ENCODE peak calls at places on chromosomes 16 and 17, in five cellular contexts. One of them, this sample, is unnamed.

GRCh38 chr16:48164907-48165715 is 9.3 kb upstream of the ABCC12 start:
- DNase-seq in neuronal stem cell: peak; percentile 77
- DNase-seq in PC-9: peak; percentile 80
- DNase-seq in endodermal cell: peak; percentile 94
- DNase-seq in thoracic aorta: peak; percentile 24
- DNase-seq in this sample: peak; percentile 50

GRCh38 chr16:81889896-81890634 is 111.0 kb downstream of the PLCG2 start:
- DNase-seq in neuronal stem cell: peak; percentile 65
- DNase-seq in PC-9: peak; percentile 59
- DNase-seq in endodermal cell: peak; percentile 92
- DNase-seq in thoracic aorta: no peak
- DNase-seq in this sample: peak; percentile 71

GRCh38 chr17:50632637-50633036 is 2.0 kb upstream of the ABCC3 start:
- DNase-seq in neuronal stem cell: no peak
- DNase-seq in PC-9: no peak
- DNase-seq in endodermal cell: no peak
- DNase-seq in thoracic aorta: no peak
- DNase-seq in this sample: no peak

GRCh38 chr16:57245472-57246113 is 534 bp downstream of the ARL2BP start:
- DNase-seq in neuronal stem cell: no peak
- DNase-seq in PC-9: no peak
- DNase-seq in endodermal cell: no peak
- DNase-seq in thoracic aorta: no peak
- DNase-seq in this sample: no peak

GRCh38 chr17:47818002-47818695 is 3.4 kb downstream of the OSBPL7 start:
- DNase-seq in neuronal stem cell: no peak
- DNase-seq in PC-9: no peak
- DNase-seq in endodermal cell: no peak
- DNase-seq in thoracic aorta: no peak
- DNase-seq in this sample: no peak

GRCh38 chr16:46885960-46886763 is 2.0 kb downstream of the GPT2 start:
- DNase-seq in neuronal stem cell: peak; percentile 29
- DNase-seq in PC-9: no peak
- DNase-seq in endodermal cell: peak; percentile 76
- DNase-seq in thoracic aorta: no peak
- DNase-seq in this sample: no peak

GRCh38 chr17:75759457-75759856 is 5.5 kb downstream of the GALK1 start:
- DNase-seq in neuronal stem cell: no peak
- DNase-seq in PC-9: no peak
- DNase-seq in endodermal cell: no peak
- DNase-seq in thoracic aorta: no peak
- DNase-seq in this sample: no peak

GRCh38 chr17:79607941-79608728 is 2.7 kb downstream of the RBFOX3 start:
- DNase-seq in neuronal stem cell: peak; percentile 64
- DNase-seq in PC-9: no peak
- DNase-seq in endodermal cell: peak; percentile 96
- DNase-seq in thoracic aorta: no peak
- DNase-seq in this sample: peak; percentile 47

GRCh38 chr17:75681289-75681688 is 14.2 kb downstream of the SAP30BP start:
- DNase-seq in neuronal stem cell: no peak
- DNase-seq in PC-9: no peak
- DNase-seq in endodermal cell: no peak
- DNase-seq in thoracic aorta: no peak
- DNase-seq in this sample: no peak

DNA sequence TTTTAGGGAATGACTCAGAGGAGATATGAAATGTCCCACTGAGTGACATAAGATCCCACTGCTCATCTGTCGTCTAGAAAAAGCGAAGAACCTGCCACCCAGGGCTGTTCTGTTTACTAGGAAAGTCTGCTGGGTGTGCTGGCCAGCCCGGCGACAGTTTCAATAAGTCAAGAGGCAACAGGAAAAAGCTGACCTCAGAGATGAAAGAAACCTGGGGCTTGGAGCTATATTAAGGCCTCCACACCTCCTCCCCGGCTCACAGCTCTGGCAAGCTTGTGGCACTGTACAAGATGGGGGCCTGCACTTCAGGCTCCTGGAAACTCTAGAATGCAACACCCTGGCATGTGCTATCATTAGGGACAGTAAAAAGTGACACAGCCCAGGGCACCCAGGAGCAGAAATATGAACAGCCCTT is 10.6 kb downstream of the ZFHX3 start:
- DNase-seq in neuronal stem cell: no peak
- DNase-seq in PC-9: peak; percentile 20
- DNase-seq in endodermal cell: peak; percentile 54
- DNase-seq in thoracic aorta: no peak
- DNase-seq in this sample: no peak
- H3K4me1 ChIP-seq in neuronal stem cell: peaks cover 59% of the 10 kb centered on the region
- H3K4me1 ChIP-seq in PC-9: peaks cover 50% of the 10 kb centered on the region
- H3K4me1 ChIP-seq in endodermal cell: peaks cover 12% of the 10 kb centered on the region
- H3K4me1 ChIP-seq in thoracic aorta: peaks cover 72% of the 10 kb centered on the region
- H3K4me1 ChIP-seq in this sample: peaks cover 17% of the 10 kb centered on the region

DNA sequence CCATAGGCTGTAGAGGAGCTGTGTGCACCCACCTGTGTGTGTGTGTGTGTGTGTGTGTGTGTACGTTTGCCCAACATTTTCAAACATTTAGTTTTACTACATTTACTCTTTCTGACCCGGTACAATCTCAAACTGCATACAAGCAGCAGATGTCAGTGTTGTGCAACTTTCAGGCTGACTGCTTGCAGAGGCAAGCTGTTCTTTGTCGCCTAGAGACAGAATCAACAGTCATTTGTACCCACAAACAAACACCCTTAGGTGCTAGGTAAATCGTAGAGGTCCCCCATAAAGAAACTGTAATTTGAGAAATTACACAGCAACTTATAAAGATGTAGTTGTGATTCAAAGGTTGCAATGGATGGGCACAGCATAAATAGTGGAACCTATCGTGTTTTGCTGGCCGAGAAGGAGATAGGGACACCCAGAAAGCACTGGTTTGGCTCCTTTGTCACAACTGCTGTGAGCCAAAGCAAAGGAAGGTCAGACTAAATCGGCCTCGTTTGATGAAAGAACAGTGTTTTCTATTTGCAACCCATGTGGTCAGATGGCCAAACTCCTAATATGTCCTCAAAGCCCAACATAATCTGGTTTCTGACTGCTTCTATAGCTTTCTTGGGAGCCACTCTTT is 478.4 kb downstream of the TOX3 start:
- DNase-seq in neuronal stem cell: peak; percentile 45
- DNase-seq in PC-9: no peak
- DNase-seq in endodermal cell: peak; percentile 74
- DNase-seq in thoracic aorta: no peak
- DNase-seq in this sample: peak; percentile 42
- H3K4me1 ChIP-seq in neuronal stem cell: no peaks in the 10 kb centered on the region
- H3K4me1 ChIP-seq in PC-9: no peaks in the 10 kb centered on the region
- H3K4me1 ChIP-seq in endodermal cell: peaks cover 9% of the 10 kb centered on the region
- H3K4me1 ChIP-seq in thoracic aorta: no peaks in the 10 kb centered on the region
- H3K4me1 ChIP-seq in this sample: no peaks in the 10 kb centered on the region

GRCh38 chr16:89359296-89360147 is 130.8 kb downstream of the ANKRD11 start:
- DNase-seq in neuronal stem cell: no peak
- DNase-seq in PC-9: no peak
- DNase-seq in endodermal cell: no peak
- DNase-seq in thoracic aorta: no peak
- DNase-seq in this sample: no peak
- H3K4me1 ChIP-seq in neuronal stem cell: peaks cover 12% of the 10 kb centered on the region
- H3K4me1 ChIP-seq in PC-9: peaks cover 18% of the 10 kb centered on the region
- H3K4me1 ChIP-seq in endodermal cell: peaks cover 42% of the 10 kb centered on the region
- H3K4me1 ChIP-seq in thoracic aorta: peaks cover 27% of the 10 kb centered on the region
- H3K4me1 ChIP-seq in this sample: peaks cover 15% of the 10 kb centered on the region

DNA sequence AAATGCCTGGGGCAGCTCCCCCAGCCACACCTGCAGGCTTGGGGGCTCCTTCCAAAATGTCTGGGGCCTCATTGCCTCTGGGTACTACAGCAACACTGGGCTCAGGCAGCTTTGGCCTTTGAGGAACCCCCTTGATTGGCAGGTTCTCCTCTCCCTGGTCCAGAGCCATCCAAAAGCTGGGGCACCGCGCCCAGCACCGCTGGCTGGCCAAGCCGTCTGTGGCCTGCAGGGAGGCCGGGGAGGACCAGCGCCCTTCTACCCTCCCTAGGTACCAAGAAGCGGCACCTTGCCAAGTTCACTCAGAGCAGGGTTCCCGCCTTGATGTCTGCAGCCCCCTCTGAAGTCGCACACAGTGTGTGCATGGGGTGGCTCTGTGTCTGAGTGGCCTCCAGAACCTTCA is 30.1 kb downstream of the TIMM22 start:
- DNase-seq in neuronal stem cell: no peak
- DNase-seq in PC-9: no peak
- DNase-seq in endodermal cell: no peak
- DNase-seq in thoracic aorta: no peak
- DNase-seq in this sample: no peak
- H3K4me1 ChIP-seq in neuronal stem cell: no peaks in the 10 kb centered on the region
- H3K4me1 ChIP-seq in PC-9: no peaks in the 10 kb centered on the region
- H3K4me1 ChIP-seq in endodermal cell: no peaks in the 10 kb centered on the region
- H3K4me1 ChIP-seq in thoracic aorta: peaks cover 24% of the 10 kb centered on the region
- H3K4me1 ChIP-seq in this sample: peaks cover 6% of the 10 kb centered on the region